ENCODE peak calls at places on chromosomes 4 and X, in nine cellular contexts. One of them, this sample, is unnamed.
A peak's percentile ranks its signal among the peaks of the same experiment; 100 is the strongest.

GRCh38 chr4:113637823-113638691 is 123.5 kb downstream of the CAMK2D start:
- DNase-seq in SK-N-SH: no peak
- DNase-seq in A549: no peak
- DNase-seq in GM12878: no peak
- DNase-seq in HL-60: no peak
- DNase-seq in HCT116: no peak
- DNase-seq in HepG2: no peak
- DNase-seq in GM23338: no peak
- DNase-seq in K562: no peak
- DNase-seq in this sample: no peak

GRCh38 chr4:173535932-173536331 is 5.9 kb upstream of the HAND2 start:
- DNase-seq in SK-N-SH: no peak
- DNase-seq in A549: no peak
- DNase-seq in GM12878: no peak
- DNase-seq in HL-60: no peak
- DNase-seq in HCT116: no peak
- DNase-seq in HepG2: no peak
- DNase-seq in GM23338: no peak
- DNase-seq in K562: no peak
- DNase-seq in this sample: no peak

GRCh38 chr4:155960522-155960921 is 6.9 kb upstream of the CTSO start:
- DNase-seq in SK-N-SH: no peak
- DNase-seq in A549: no peak
- DNase-seq in GM12878: no peak
- DNase-seq in HL-60: no peak
- DNase-seq in HCT116: no peak
- DNase-seq in HepG2: no peak
- DNase-seq in GM23338: no peak
- DNase-seq in K562: no peak
- DNase-seq in this sample: no peak

GRCh38 chrX:68710870-68711576 is 63.6 kb downstream of the STARD8 start:
- DNase-seq in SK-N-SH: peak; percentile 73
- DNase-seq in A549: peak; percentile 65
- DNase-seq in GM12878: no peak
- DNase-seq in HL-60: no peak
- DNase-seq in HCT116: peak; percentile 32
- DNase-seq in HepG2: peak; percentile 40
- DNase-seq in GM23338: peak; percentile 76
- DNase-seq in K562: peak; percentile 55
- DNase-seq in this sample: no peak

GRCh38 chrX:97060019-97060418 is 176.3 kb downstream of the RPA4 start:
- DNase-seq in SK-N-SH: no peak
- DNase-seq in A549: no peak
- DNase-seq in GM12878: no peak
- DNase-seq in HL-60: no peak
- DNase-seq in HCT116: no peak
- DNase-seq in HepG2: no peak
- DNase-seq in GM23338: peak; percentile 51
- DNase-seq in K562: no peak
- DNase-seq in this sample: no peak

GRCh38 chr4:145840162-145840768 is 98.4 kb downstream of the ZNF827 start:
- DNase-seq in SK-N-SH: peak; percentile 62
- DNase-seq in A549: peak; percentile 53
- DNase-seq in GM12878: peak; percentile 32
- DNase-seq in HL-60: peak; percentile 18
- DNase-seq in HCT116: peak; percentile 35
- DNase-seq in HepG2: peak; percentile 45
- DNase-seq in GM23338: no peak
- DNase-seq in K562: peak; percentile 15
- DNase-seq in this sample: peak; percentile 5

GRCh38 chrX:119266364-119266995 is 30.4 kb downstream of the PGRMC1 start:
- DNase-seq in SK-N-SH: peak; percentile 53
- DNase-seq in A549: peak; percentile 31
- DNase-seq in GM12878: no peak
- DNase-seq in HL-60: no peak
- DNase-seq in HCT116: peak; percentile 6
- DNase-seq in HepG2: peak; percentile 0
- DNase-seq in GM23338: peak; percentile 35
- DNase-seq in K562: peak; percentile 27
- DNase-seq in this sample: peak; percentile 18

GRCh38 chr4:165967486-165967885 is 94.4 kb downstream of the TLL1 start:
- DNase-seq in SK-N-SH: no peak
- DNase-seq in A549: no peak
- DNase-seq in GM12878: no peak
- DNase-seq in HL-60: no peak
- DNase-seq in HCT116: no peak
- DNase-seq in HepG2: no peak
- DNase-seq in GM23338: no peak
- DNase-seq in K562: no peak
- DNase-seq in this sample: no peak

GRCh38 chr4:147550626-147551250 is 66.5 kb upstream of the TMEM184C start:
- DNase-seq in SK-N-SH: no peak
- DNase-seq in A549: no peak
- DNase-seq in GM12878: peak; percentile 24
- DNase-seq in HL-60: no peak
- DNase-seq in HCT116: no peak
- DNase-seq in HepG2: no peak
- DNase-seq in GM23338: no peak
- DNase-seq in K562: no peak
- DNase-seq in this sample: no peak

GRCh38 chr4:16417198-16417597 is 190.9 kb upstream of the TAPT1 start:
- DNase-seq in SK-N-SH: no peak
- DNase-seq in A549: no peak
- DNase-seq in GM12878: no peak
- DNase-seq in HL-60: no peak
- DNase-seq in HCT116: no peak
- DNase-seq in HepG2: no peak
- DNase-seq in GM23338: no peak
- DNase-seq in K562: no peak
- DNase-seq in this sample: no peak

GRCh38 chr4:10461091-10461849 is 4.0 kb upstream of the ZNF518B start:
- DNase-seq in SK-N-SH: peak; percentile 92
- DNase-seq in A549: peak; percentile 34
- DNase-seq in GM12878: peak; percentile 31
- DNase-seq in HL-60: peak; percentile 49
- DNase-seq in HCT116: no peak
- DNase-seq in HepG2: no peak
- DNase-seq in GM23338: peak; percentile 77
- DNase-seq in K562: peak; percentile 85
- DNase-seq in this sample: peak; percentile 7

GRCh38 chrX:87327267-87327666 is 190.3 kb upstream of the KLHL4 start:
- DNase-seq in SK-N-SH: no peak
- DNase-seq in A549: no peak
- DNase-seq in GM12878: no peak
- DNase-seq in HL-60: no peak
- DNase-seq in HCT116: no peak
- DNase-seq in HepG2: no peak
- DNase-seq in GM23338: no peak
- DNase-seq in K562: no peak
- DNase-seq in this sample: no peak

GRCh38 chr4:80709082-80709869 is 321.2 kb upstream of the BMP3 start:
- DNase-seq in SK-N-SH: no peak
- DNase-seq in A549: no peak
- DNase-seq in GM12878: no peak
- DNase-seq in HL-60: no peak
- DNase-seq in HCT116: no peak
- DNase-seq in HepG2: no peak
- DNase-seq in GM23338: no peak
- DNase-seq in K562: no peak
- DNase-seq in this sample: no peak

GRCh38 chr4:86595426-86595805 is 1.3 kb downstream of the PTPN13 start:
- DNase-seq in SK-N-SH: peak; percentile 12
- DNase-seq in A549: no peak
- DNase-seq in GM12878: no peak
- DNase-seq in HL-60: no peak
- DNase-seq in HCT116: peak; percentile 8
- DNase-seq in HepG2: no peak
- DNase-seq in GM23338: no peak
- DNase-seq in K562: no peak
- DNase-seq in this sample: no peak

GRCh38 chrX:19545651-19546050 is 30.3 kb upstream of the MAP3K15 start:
- DNase-seq in SK-N-SH: no peak
- DNase-seq in A549: no peak
- DNase-seq in GM12878: no peak
- DNase-seq in HL-60: no peak
- DNase-seq in HCT116: no peak
- DNase-seq in HepG2: no peak
- DNase-seq in GM23338: no peak
- DNase-seq in K562: no peak
- DNase-seq in this sample: no peak

GRCh38 chr4:17358236-17358635 is 153.7 kb downstream of the QDPR start:
- DNase-seq in SK-N-SH: no peak
- DNase-seq in A549: no peak
- DNase-seq in GM12878: no peak
- DNase-seq in HL-60: no peak
- DNase-seq in HCT116: no peak
- DNase-seq in HepG2: no peak
- DNase-seq in GM23338: no peak
- DNase-seq in K562: no peak
- DNase-seq in this sample: no peak

GRCh38 chr4:82017680-82018079 is 356.1 kb downstream of the HNRNPD start:
- DNase-seq in SK-N-SH: no peak
- DNase-seq in A549: peak; percentile 5
- DNase-seq in GM12878: no peak
- DNase-seq in HL-60: no peak
- DNase-seq in HCT116: no peak
- DNase-seq in HepG2: peak; percentile 12
- DNase-seq in GM23338: peak; percentile 72
- DNase-seq in K562: peak; percentile 17
- DNase-seq in this sample: no peak
- TF ChIP-seq REST in SK-N-SH: peak; percentile 91
- TF ChIP-seq REST in A549: peak; percentile 90
- TF ChIP-seq REST in GM12878: peak; percentile 85
- TF ChIP-seq REST in HL-60: peak; percentile 95
- TF ChIP-seq REST in HCT116: peak; percentile 78
- TF ChIP-seq REST in HepG2: peak; percentile 60
- TF ChIP-seq REST in GM23338: peak; percentile 77
- TF ChIP-seq REST in K562: peak; percentile 90
- TF ChIP-seq REST in this sample: peak; percentile 69

GRCh38 chr4:181289203-181289602 is 954.0 kb upstream of the TENM3 start:
- DNase-seq in SK-N-SH: no peak
- DNase-seq in A549: no peak
- DNase-seq in GM12878: no peak
- DNase-seq in HL-60: no peak
- DNase-seq in HCT116: no peak
- DNase-seq in HepG2: no peak
- DNase-seq in GM23338: no peak
- DNase-seq in K562: no peak
- DNase-seq in this sample: no peak
- TF ChIP-seq REST in SK-N-SH: no peak
- TF ChIP-seq REST in A549: no peak
- TF ChIP-seq REST in GM12878: no peak
- TF ChIP-seq REST in HL-60: no peak
- TF ChIP-seq REST in HCT116: no peak
- TF ChIP-seq REST in HepG2: no peak
- TF ChIP-seq REST in GM23338: no peak
- TF ChIP-seq REST in K562: no peak
- TF ChIP-seq REST in this sample: no peak

GRCh38 chr4:174764105-174764729 is 64.8 kb downstream of the GLRA3 start:
- DNase-seq in SK-N-SH: peak; percentile 45
- DNase-seq in A549: peak; percentile 42
- DNase-seq in GM12878: no peak
- DNase-seq in HL-60: no peak
- DNase-seq in HCT116: peak; percentile 40
- DNase-seq in HepG2: peak; percentile 29
- DNase-seq in GM23338: peak; percentile 78
- DNase-seq in K562: peak; percentile 34
- DNase-seq in this sample: peak; percentile 18
- TF ChIP-seq REST in SK-N-SH: no peak
- TF ChIP-seq REST in A549: no peak
- TF ChIP-seq REST in GM12878: no peak
- TF ChIP-seq REST in HL-60: no peak
- TF ChIP-seq REST in HCT116: no peak
- TF ChIP-seq REST in HepG2: no peak
- TF ChIP-seq REST in GM23338: no peak
- TF ChIP-seq REST in K562: no peak
- TF ChIP-seq REST in this sample: no peak

GRCh38 chr4:101643201-101643600 is 147.3 kb upstream of the BANK1 start:
- DNase-seq in SK-N-SH: no peak
- DNase-seq in A549: no peak
- DNase-seq in GM12878: no peak
- DNase-seq in HL-60: no peak
- DNase-seq in HCT116: peak; percentile 16
- DNase-seq in HepG2: no peak
- DNase-seq in GM23338: peak; percentile 22
- DNase-seq in K562: no peak
- DNase-seq in this sample: no peak
- TF ChIP-seq REST in SK-N-SH: no peak
- TF ChIP-seq REST in A549: no peak
- TF ChIP-seq REST in GM12878: no peak
- TF ChIP-seq REST in HL-60: no peak
- TF ChIP-seq REST in HCT116: no peak
- TF ChIP-seq REST in HepG2: no peak
- TF ChIP-seq REST in GM23338: no peak
- TF ChIP-seq REST in K562: no peak
- TF ChIP-seq REST in this sample: no peak

DNA sequence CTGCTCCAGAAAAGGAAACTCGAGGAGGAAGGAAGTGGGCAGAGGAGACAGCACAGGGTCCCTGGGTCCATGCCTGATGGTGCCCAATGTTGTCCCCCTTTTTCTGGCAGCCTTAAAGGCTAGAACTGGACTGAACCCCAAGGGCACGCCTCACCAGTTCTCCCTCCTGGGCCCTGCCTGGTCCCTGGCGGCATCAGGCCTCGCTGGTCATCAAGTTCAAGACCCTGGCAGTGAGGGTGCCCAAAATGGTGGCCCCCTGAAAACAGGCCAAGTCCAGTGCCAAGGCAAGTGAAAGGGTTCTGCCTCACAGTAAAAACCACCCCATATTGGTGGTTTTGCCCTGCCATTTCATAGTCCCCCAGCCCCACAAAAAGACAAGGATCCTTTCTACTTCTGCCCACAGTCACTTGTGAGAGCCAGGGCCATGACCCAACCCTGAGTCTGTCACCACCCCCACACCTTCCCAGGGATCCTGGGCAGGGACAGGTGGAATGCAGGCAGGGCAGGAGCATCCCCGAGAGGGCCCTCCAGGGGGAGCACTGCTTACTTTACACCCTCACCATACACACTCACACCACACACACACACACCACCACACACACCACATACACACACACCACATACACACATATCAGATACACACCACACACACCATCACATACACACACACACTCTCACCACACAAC is 107.6 kb downstream of the DCTD start:
- DNase-seq in SK-N-SH: no peak
- DNase-seq in A549: no peak
- DNase-seq in GM12878: no peak
- DNase-seq in HL-60: no peak
- DNase-seq in HCT116: peak; percentile 18
- DNase-seq in HepG2: peak; percentile 6
- DNase-seq in GM23338: peak; percentile 57
- DNase-seq in K562: no peak
- DNase-seq in this sample: no peak
- TF ChIP-seq REST in SK-N-SH: no peak
- TF ChIP-seq REST in A549: no peak
- TF ChIP-seq REST in GM12878: no peak
- TF ChIP-seq REST in HL-60: no peak
- TF ChIP-seq REST in HCT116: no peak
- TF ChIP-seq REST in HepG2: no peak
- TF ChIP-seq REST in GM23338: no peak
- TF ChIP-seq REST in K562: no peak
- TF ChIP-seq REST in this sample: no peak